ENCODE peak calls at places on chromosomes 3 and 15, in seven cellular contexts. X, B, H, O, Y, W and M are unnamed samples.

GRCh38 chr3:42735021-42735420 is 32.4 kb upstream of the HHATL start:
- DNase-seq in X (no peak), B (no peak), H (no peak), O (no peak), Y (no peak), W (no peak), M (no peak)

GRCh38 chr3:101701696-101702634 is 15.4 kb upstream of the RPL24 start:
- DNase-seq in X (no peak), B (no peak), H (no peak), O (peak; percentile 45), Y (no peak), W (no peak), M (no peak)

GRCh38 chr3:57852896-57853295 is 96.8 kb downstream of the SLMAP start:
- DNase-seq in X (peak; percentile 54), B (peak; percentile 8), H (peak; percentile 52), O (peak; percentile 9), Y (peak; percentile 54), W (no peak), M (peak; percentile 5)

GRCh38 chr3:80050826-80051601 is 283.2 kb upstream of the ROBO1 start:
- DNase-seq in X (no peak), B (peak; percentile 7), H (no peak), O (no peak), Y (no peak), W (no peak), M (no peak)

GRCh38 chr3:47877288-47877687 is 74.3 kb downstream of the DHX30 start:
- DNase-seq in X (no peak), B (no peak), H (no peak), O (no peak), Y (peak; percentile 30), W (no peak), M (no peak)

GRCh38 chr3:170966495-170966894 is 58.1 kb upstream of the EIF5A2 start:
- DNase-seq in X (no peak), B (no peak), H (no peak), O (no peak), Y (no peak), W (no peak), M (no peak)

GRCh38 chr3:24002129-24002528 is 57.0 kb downstream of the NR1D2 start:
- DNase-seq in X (no peak), B (no peak), H (no peak), O (no peak), Y (no peak), W (no peak), M (no peak)

GRCh38 chr3:100335137-100335833 is 728 bp downstream of the NIT2 start:
- DNase-seq in X (peak; percentile 37), B (peak; percentile 47), H (peak; percentile 66), O (peak; percentile 72), Y (peak; percentile 65), W (peak; percentile 38), M (peak; percentile 29)

GRCh38 chr3:74897006-74897405 is 282.5 kb upstream of the CNTN3 start:
- DNase-seq in X (no peak), B (peak; percentile 56), H (peak; percentile 45), O (no peak), Y (peak; percentile 44), W (no peak), M (no peak)

GRCh38 chr15:100889359-100890058 is 9.9 kb downstream of the ALDH1A3 start:
- DNase-seq in X (peak; percentile 68), B (no peak), H (peak; percentile 41), O (no peak), Y (peak; percentile 92), W (no peak), M (peak; percentile 59)

GRCh38 chr3:143824675-143825074 is 23.6 kb downstream of the SLC9A9 start:
- DNase-seq in X (no peak), B (no peak), H (no peak), O (no peak), Y (peak; percentile 28), W (no peak), M (no peak)

GRCh38 chr3:136749106-136749505 is 3.1 kb downstream of the STAG1 start:
- DNase-seq in X (no peak), B (no peak), H (no peak), O (peak; percentile 50), Y (no peak), W (no peak), M (no peak)

GRCh38 chr3:34256021-34256420 is 457.6 kb downstream of the PDCD6IP start:
- DNase-seq in X (peak; percentile 10), B (no peak), H (no peak), O (no peak), Y (no peak), W (no peak), M (peak; percentile 33)

GRCh38 chr3:119575507-119575906 is 3.8 kb upstream of the ADPRH start:
- DNase-seq in X (peak; percentile 32), B (no peak), H (no peak), O (no peak), Y (no peak), W (no peak), M (no peak)

GRCh38 chr15:101399431-101399830 is 90.1 kb downstream of the PCSK6 start:
- DNase-seq in X (no peak), B (no peak), H (no peak), O (no peak), Y (no peak), W (no peak), M (no peak)

GRCh38 chr3:31356941-31357340 is 175.8 kb upstream of the STT3B start:
- DNase-seq in X (peak; percentile 31), B (no peak), H (peak; percentile 28), O (no peak), Y (peak; percentile 33), W (no peak), M (peak; percentile 26)

GRCh38 chr3:105119801-105120340 is 246.8 kb upstream of the ALCAM start:
- DNase-seq in X (peak; percentile 93), B (no peak), H (no peak), O (no peak), Y (peak; percentile 16), W (no peak), M (no peak)

GRCh38 chr3:46858996-46859710 is 4.1 kb downstream of the MYL3 start:
- DNase-seq in X (no peak), B (no peak), H (no peak), O (no peak), Y (no peak), W (no peak), M (no peak)

GRCh38 chr3:10753964-10754363 is 62.1 kb upstream of the SLC6A11 start:
- DNase-seq in X (peak; percentile 69), B (no peak), H (peak; percentile 87), O (peak; percentile 38), Y (peak; percentile 62), W (peak; percentile 46), M (peak; percentile 84)

GRCh38 chr15:72934006-72934405 is 118.3 kb upstream of the NEO1 start:
- DNase-seq in X (no peak), B (no peak), H (no peak), O (no peak), Y (peak; percentile 32), W (no peak), M (no peak)

GRCh38 chr3:73070675-73071575 is 9.5 kb downstream of the EBLN2 start:
- DNase-seq in X (no peak), B (no peak), H (no peak), O (no peak), Y (peak; percentile 84), W (no peak), M (no peak)

GRCh38 chr15:65824031-65824743 is 32.1 kb upstream of the DENND4A start:
- DNase-seq in X (peak; percentile 69), B (peak; percentile 71), H (peak; percentile 93), O (peak; percentile 56), Y (peak; percentile 79), W (peak; percentile 15), M (peak; percentile 76)

GRCh38 chr3:123397921-123398785 is 50.7 kb downstream of the ADCY5 start:
- DNase-seq in X (no peak), B (no peak), H (no peak), O (no peak), Y (no peak), W (no peak), M (no peak)

GRCh38 chr15:63043391-63044076 is 987 bp downstream of the TPM1 start:
- DNase-seq in X (no peak), B (peak; percentile 60), H (no peak), O (no peak), Y (peak; percentile 50), W (no peak), M (peak; percentile 32)

GRCh38 chr3:73467211-73467610 is 157.5 kb downstream of the PDZRN3 start:
- DNase-seq in X (no peak), B (no peak), H (no peak), O (no peak), Y (no peak), W (no peak), M (no peak)

GRCh38 chr3:11435420-11435819 is 163.2 kb downstream of the ATG7 start:
- DNase-seq in X (no peak), B (no peak), H (no peak), O (no peak), Y (peak; percentile 41), W (no peak), M (no peak)

GRCh38 chr3:171123913-171124312 is 97.4 kb upstream of the SLC2A2 start:
- DNase-seq in X (no peak), B (no peak), H (no peak), O (no peak), Y (no peak), W (no peak), M (no peak)

DNA sequence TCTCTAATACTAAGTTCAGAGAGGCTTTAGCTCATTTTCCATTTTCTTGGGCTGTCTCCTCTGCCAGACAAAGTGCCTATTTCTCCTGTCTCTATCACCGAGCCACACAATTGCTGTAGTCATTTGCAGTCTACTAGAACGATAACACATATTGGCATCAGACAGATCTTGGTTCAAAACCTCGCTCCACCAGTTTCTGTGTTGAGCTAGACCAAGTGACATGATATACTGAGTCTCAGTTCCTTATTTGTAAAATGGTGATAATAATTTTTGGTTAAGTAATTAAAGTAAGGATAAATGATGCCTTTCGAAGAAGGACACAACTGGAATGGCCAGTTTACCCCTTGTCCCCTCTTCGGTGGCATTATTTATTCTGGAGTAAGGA is 444 bp upstream of the RAB7A start:
- DNase-seq in X (no peak), B (no peak), H (no peak), O (no peak), Y (no peak), W (no peak), M (no peak)
- H3K27ac ChIP-seq in X (no peak overlapping the region), B (peak overlapping the region; percentile 90), H (peak overlapping the region; percentile 27), O (no peak overlapping the region), Y (peak overlapping the region; percentile 95), W (peak overlapping the region; percentile 22), M (peak overlapping the region; percentile 49)

GRCh38 chr3:69120879-69121464 is 1.4 kb downstream of the LMOD3 start:
- DNase-seq in X (peak; percentile 77), B (peak; percentile 37), H (peak; percentile 87), O (peak; percentile 78), Y (peak; percentile 55), W (peak; percentile 90), M (peak; percentile 83)
- TF ChIP-seq EZH2phosphoT487 in X (no peak), B (no peak), H (no peak), O (no peak), Y (no peak), W (no peak), M (no peak)

GRCh38 chr15:74208496-74208895 is 5.9 kb upstream of the STRA6 start:
- DNase-seq in X (no peak), B (no peak), H (peak; percentile 51), O (no peak), Y (no peak), W (no peak), M (no peak)
- H3K4me3 ChIP-seq in X (no peak overlapping the region), B (no peak overlapping the region), H (peak overlapping the region; percentile 38), O (no peak overlapping the region), Y (no peak overlapping the region), W (no peak overlapping the region), M (no peak overlapping the region)

DNA sequence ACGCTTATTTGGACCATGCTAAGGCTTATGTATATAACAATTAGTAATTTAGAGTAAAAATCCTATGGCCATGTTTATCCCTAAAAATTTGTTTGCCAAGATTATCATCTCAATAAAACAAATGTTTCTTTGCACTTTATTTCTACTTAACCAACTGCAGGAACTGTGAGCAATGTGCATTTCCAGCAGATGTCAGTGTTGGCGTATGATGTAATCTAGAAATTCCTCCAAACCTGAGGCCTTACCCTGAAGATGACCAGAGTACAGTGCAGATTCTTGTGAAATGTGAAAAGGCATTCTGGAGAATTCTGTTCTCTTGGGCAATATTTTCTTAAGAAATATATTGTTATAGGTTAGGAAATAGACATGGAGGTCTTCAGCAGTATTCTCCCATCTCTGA is 205.9 kb downstream of the MBNL1 start:
- DNase-seq in X (peak; percentile 74), B (peak; percentile 15), H (peak; percentile 75), O (peak; percentile 48), Y (peak; percentile 85), W (peak; percentile 33), M (peak; percentile 63)
- H3K27ac ChIP-seq in X (no peak overlapping the region), B (no peak overlapping the region), H (no peak overlapping the region), O (no peak overlapping the region), Y (no peak overlapping the region), W (no peak overlapping the region), M (no peak overlapping the region)